ENCODE peak calls at places on chromosomes 1 and 21, in six cellular contexts. F is spleen, X is A549, B is HL-60, L is nephron progenitor cell, U is uterus. G is an unnamed sample.

GRCh38 chr1:200053091-200053490 is 25.6 kb downstream of the NR5A2 start:
- DNase-seq in F (no peak), X (no peak), B (no peak), L (no peak), U (no peak), G (no peak)

GRCh38 chr1:226943156-226943555 is 3.1 kb downstream of the COQ8A start:
- DNase-seq in F (no peak), X (no peak), B (no peak), L (no peak), U (no peak), G (no peak)

GRCh38 chr1:54230507-54231339 is 30.8 kb downstream of the MRPL37 start:
- DNase-seq in F (peak; percentile 24), X (no peak), B (no peak), L (no peak), U (no peak), G (no peak)

GRCh38 chr1:52600533-52601179 is 1.5 kb upstream of the GPX7 start:
- DNase-seq in F (no peak), X (no peak), B (no peak), L (no peak), U (no peak), G (no peak)

GRCh38 chr1:67748630-67749029 is 63.6 kb downstream of the GADD45A start:
- DNase-seq in F (no peak), X (peak; percentile 59), B (no peak), L (no peak), U (no peak), G (no peak)

GRCh38 chr1:201254625-201255469 is 28.5 kb upstream of the PKP1 start:
- DNase-seq in F (peak; percentile 88), X (peak; percentile 47), B (no peak), L (peak; percentile 95), U (peak; percentile 52), G (peak; percentile 100)

GRCh38 chr1:205533729-205534443 is 29.4 kb downstream of the CDK18 start:
- DNase-seq in F (peak; percentile 59), X (no peak), B (no peak), L (no peak), U (peak; percentile 11), G (no peak)

GRCh38 chr1:36734356-36734755 is 251.6 kb upstream of the CSF3R start:
- DNase-seq in F (no peak), X (no peak), B (no peak), L (no peak), U (no peak), G (no peak)

GRCh38 chr1:225815526-225816178 is 5.7 kb downstream of the EPHX1 start:
- DNase-seq in F (no peak), X (no peak), B (no peak), L (no peak), U (no peak), G (no peak)

GRCh38 chr21:45739218-45740087 is 95.9 kb downstream of the PCBP3 start:
- DNase-seq in F (no peak), X (no peak), B (no peak), L (no peak), U (no peak), G (no peak)

GRCh38 chr21:45740088-45740440 is 96.5 kb downstream of the PCBP3 start:
- DNase-seq in F (no peak), X (no peak), B (no peak), L (no peak), U (no peak), G (no peak)

GRCh38 chr21:45737485-45738166 is 94.1 kb downstream of the PCBP3 start:
- DNase-seq in F (no peak), X (no peak), B (no peak), L (no peak), U (no peak), G (no peak)

GRCh38 chr21:45741691-45742090 is 98.2 kb downstream of the PCBP3 start:
- DNase-seq in F (no peak), X (no peak), B (no peak), L (no peak), U (no peak), G (no peak)

DNA sequence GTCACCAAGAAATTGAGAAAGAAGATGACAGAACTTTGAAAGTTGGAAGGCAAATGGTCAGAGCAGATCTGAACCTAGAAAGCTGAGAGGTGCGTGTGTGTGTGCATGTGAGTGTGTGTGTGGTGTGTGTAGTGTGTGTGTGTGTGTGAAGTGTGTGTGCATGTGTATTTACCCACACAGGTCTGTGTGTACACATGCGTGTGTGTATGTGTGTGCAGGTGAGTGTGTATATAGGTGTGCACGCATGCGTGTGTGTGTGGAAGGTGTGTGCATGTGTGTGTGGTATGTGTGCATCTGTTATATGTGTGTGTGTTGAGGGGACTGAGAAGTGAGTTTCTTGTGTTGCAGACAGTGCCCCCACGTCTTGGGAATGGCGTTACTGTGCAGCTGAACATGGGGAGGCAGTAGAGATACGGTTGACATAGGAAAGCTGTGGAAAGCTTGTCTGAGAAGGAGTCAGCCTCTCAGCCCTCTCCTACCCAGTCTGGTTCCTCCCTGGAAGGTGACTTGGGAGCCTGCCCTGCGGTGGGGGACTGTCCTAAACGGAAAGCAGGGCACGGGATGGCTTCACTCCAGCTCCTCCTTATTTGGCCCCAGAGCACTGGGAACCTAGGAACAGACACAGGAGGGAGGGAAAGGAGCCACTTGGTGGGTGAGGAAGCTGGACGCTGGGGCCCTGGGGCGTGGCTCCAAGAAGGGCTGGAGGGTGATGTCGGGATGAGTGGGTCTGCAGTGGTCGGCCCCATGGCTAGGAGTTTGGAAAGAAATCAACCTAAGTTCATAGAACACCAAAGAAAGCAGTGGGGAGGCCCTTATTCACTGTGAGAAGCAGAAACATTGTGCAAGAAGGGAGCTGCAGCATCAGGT is 97.2 kb downstream of the PCBP3 start:
- DNase-seq in F (no peak), X (no peak), B (no peak), L (no peak), U (no peak), G (no peak)
- TF ChIP-seq CTCF in F (no peak), X (no peak), B (no peak), L (no peak), U (no peak), G (peak; percentile 3)

GRCh38 chr21:30345014-30345413 is 3.4 kb downstream of the KRTAP23-1 start:
- DNase-seq in F (no peak), X (no peak), B (no peak), L (no peak), U (no peak), G (no peak)

GRCh38 chr21:30336596-30336995 is 898 bp downstream of the KRTAP27-1 start:
- DNase-seq in F (no peak), X (no peak), B (no peak), L (no peak), U (no peak), G (no peak)

GRCh38 chr21:30337644-30338170 is at the start of gene KRTAP27-1:
- DNase-seq in F (no peak), X (no peak), B (no peak), L (no peak), U (no peak), G (no peak)

DNA sequence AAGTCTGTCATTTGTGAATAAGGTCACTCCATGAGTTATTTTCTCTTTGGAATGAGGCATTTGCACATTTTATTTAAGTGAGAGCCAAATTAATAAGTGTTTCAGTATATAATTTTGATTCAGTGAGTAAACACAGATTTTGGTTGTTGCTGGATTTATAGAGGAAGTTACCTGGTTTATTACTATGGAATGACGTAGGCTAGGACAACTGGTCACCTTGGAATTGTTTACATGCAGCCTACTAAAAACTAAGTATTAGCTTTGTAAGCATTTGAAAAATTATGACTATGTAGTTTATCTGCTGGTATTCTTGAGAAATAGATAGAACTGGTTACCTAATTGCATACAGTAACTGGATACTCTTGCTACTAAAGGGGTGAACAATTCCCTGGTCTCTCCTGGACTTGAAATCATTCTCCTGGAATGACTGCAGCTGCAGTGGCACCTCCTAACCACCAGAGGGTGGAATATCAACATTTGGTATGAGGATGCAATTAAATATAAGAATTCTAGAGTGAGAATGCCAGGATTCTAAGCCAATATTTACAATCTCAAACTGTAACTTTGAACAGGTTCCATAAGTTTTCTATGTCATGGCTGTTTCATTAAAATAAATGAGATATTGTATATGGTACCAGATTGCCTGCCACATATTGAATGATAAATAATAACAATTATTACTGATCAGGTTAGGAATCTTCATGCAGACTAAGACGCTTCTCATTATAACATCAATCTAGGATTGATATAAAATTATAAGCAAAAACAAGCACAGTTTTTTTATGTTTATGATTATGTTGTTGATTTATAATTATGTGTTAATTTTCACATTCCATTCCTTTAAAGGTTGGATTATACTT is 3.5 kb upstream of the KRTAP27-1 start:
- DNase-seq in F (no peak), X (peak; percentile 29), B (no peak), L (peak; percentile 57), U (no peak), G (no peak)
- TF ChIP-seq CTCF in F (peak; percentile 78), X (peak; percentile 10), B (peak; percentile 75), L (peak; percentile 95), U (peak; percentile 34), G (peak; percentile 49)

DNA sequence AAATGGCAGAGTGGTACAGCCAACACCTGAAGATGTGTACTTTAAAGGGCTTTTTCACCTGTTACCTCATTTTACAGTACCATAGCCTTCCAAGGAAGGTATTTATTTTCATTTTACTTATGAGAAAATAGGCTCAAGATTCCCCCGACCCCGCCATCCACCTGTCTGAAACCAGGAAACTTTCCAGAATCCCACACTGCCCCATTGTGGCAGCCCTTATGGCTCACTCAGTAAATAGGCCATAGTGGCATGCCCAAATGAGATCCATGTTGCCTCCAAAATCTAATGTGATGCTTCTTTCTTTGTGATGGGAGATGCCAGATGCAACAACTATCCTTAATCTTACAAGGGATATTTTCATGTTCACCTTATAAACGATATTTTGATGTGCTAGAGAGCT is 97.8 kb downstream of the EBNA1BP2 start:
- DNase-seq in F (no peak), X (peak; percentile 35), B (no peak), L (no peak), U (no peak), G (no peak)
- TF ChIP-seq CTCF in F (no peak), X (peak; percentile 32), B (no peak), L (no peak), U (no peak), G (peak; percentile 25)

GRCh38 chr1:25798666-25799345 is 1.2 kb upstream of the SELENON start:
- DNase-seq in F (no peak), X (no peak), B (no peak), L (no peak), U (no peak), G (no peak)

GRCh38 chr1:25799346-25799720 is 660 bp upstream of the SELENON start:
- DNase-seq in F (no peak), X (no peak), B (no peak), L (no peak), U (no peak), G (no peak)

GRCh38 chr1:25796807-25797458 is 3.1 kb upstream of the SELENON start:
- DNase-seq in F (peak; percentile 89), X (peak; percentile 72), B (peak; percentile 70), L (peak; percentile 92), U (peak; percentile 85), G (peak; percentile 64)

GRCh38 chr1:25795955-25796806 is 3.8 kb upstream of the SELENON start:
- DNase-seq in F (no peak), X (no peak), B (no peak), L (no peak), U (no peak), G (no peak)

DNA sequence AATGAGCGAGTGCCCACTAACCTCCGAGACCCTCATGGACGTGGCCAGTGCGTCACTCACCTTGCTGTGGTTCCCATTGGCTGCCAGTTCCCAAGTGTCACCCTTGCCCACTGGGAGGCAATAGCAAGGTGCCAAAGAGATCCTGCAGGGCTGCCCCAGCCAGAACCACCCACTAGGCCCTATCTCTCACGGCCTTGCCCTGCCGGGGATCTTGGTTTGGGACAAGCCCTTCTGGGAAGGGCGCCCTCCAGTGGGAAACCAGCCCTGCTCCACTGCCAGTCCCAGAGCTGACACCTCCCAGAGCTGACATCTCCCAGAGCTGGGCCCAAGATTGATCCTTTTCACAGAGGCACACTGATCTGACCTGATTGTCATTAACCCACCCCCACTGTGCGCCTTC is 2.1 kb upstream of the SELENON start:
- DNase-seq in F (no peak), X (peak; percentile 53), B (no peak), L (peak; percentile 52), U (no peak), G (no peak)
- TF ChIP-seq CTCF in F (no peak), X (peak; percentile 32), B (peak; percentile 47), L (peak; percentile 44), U (no peak), G (peak; percentile 35)